ENCODE peak calls at places on chromosomes 13 and 19, in five cellular contexts. W is NAMALWA, P is uterus, N is NCI-H345, E is putamen. H is an unnamed sample.

GRCh38 chr13:69474286-69474685 is 633.3 kb upstream of the ATXN8OS start:
- DNase-seq in W (no peak), P (no peak), N (no peak), E (peak; percentile 45), H (no peak)

GRCh38 chr13:44465318-44465717 is 91.7 kb downstream of the SERP2 start:
- DNase-seq in W (no peak), P (no peak), N (no peak), E (no peak), H (no peak)

GRCh38 chr13:106423530-106423929 is 111.9 kb downstream of the EFNB2 start:
- DNase-seq in W (no peak), P (no peak), N (no peak), E (no peak), H (no peak)

GRCh38 chr13:74987124-74987690 is 494.8 kb downstream of the TBC1D4 start:
- DNase-seq in W (no peak), P (no peak), N (no peak), E (no peak), H (no peak)

GRCh38 chr13:59480398-59480797 is 683.3 kb downstream of the DIAPH3 start:
- DNase-seq in W (no peak), P (no peak), N (no peak), E (no peak), H (no peak)

GRCh38 chr19:49435670-49436069 is 5.7 kb downstream of the SLC17A7 start:
- DNase-seq in W (no peak), P (no peak), N (no peak), E (no peak), H (no peak)

GRCh38 chr19:34962945-34963530 is 991 bp downstream of the ZNF792 start:
- DNase-seq in W (no peak), P (no peak), N (peak; percentile 26), E (no peak), H (no peak)

GRCh38 chr19:19064098-19064722 is 416 bp downstream of the SLC25A42 start:
- DNase-seq in W (peak; percentile 80), P (no peak), N (no peak), E (no peak), H (no peak)

GRCh38 chr19:6800991-6801396 is 28.5 kb downstream of the VAV1 start:
- DNase-seq in W (peak; percentile 20), P (no peak), N (no peak), E (no peak), H (no peak)

H was measured in NCI-H1436.